ENCODE peak calls at places on chromosomes 1 and 21, in four cellular contexts. One of them, this sample, is unnamed.

GRCh38 chr1:185338719-185339622 is 21.9 kb upstream of the IVNS1ABP start:
- DNase-seq in cardiac fibroblast: peak; percentile 33
- DNase-seq in GM06990: peak; percentile 67
- DNase-seq in MM.1S: peak; percentile 80
- DNase-seq in this sample: peak; percentile 40

GRCh38 chr1:158285756-158286241 is 3.9 kb upstream of the CD1C start:
- DNase-seq in cardiac fibroblast: no peak
- DNase-seq in GM06990: peak; percentile 74
- DNase-seq in MM.1S: no peak
- DNase-seq in this sample: peak; percentile 49

GRCh38 chr1:3105167-3105863 is 36.3 kb downstream of the PRDM16 start:
- DNase-seq in cardiac fibroblast: no peak
- DNase-seq in GM06990: no peak
- DNase-seq in MM.1S: no peak
- DNase-seq in this sample: no peak

GRCh38 chr1:154747841-154748766 is 122.0 kb downstream of the KCNN3 start:
- DNase-seq in cardiac fibroblast: no peak
- DNase-seq in GM06990: peak; percentile 61
- DNase-seq in MM.1S: peak; percentile 96
- DNase-seq in this sample: peak; percentile 84

GRCh38 chr1:229434641-229435051 is 752 bp upstream of the ACTA1 start:
- DNase-seq in cardiac fibroblast: no peak
- DNase-seq in GM06990: no peak
- DNase-seq in MM.1S: no peak
- DNase-seq in this sample: no peak

GRCh38 chr21:43574741-43575465 is 84.4 kb downstream of the HSF2BP start:
- DNase-seq in cardiac fibroblast: no peak
- DNase-seq in GM06990: no peak
- DNase-seq in MM.1S: no peak
- DNase-seq in this sample: no peak

GRCh38 chr1:167578935-167579521 is 25.5 kb upstream of the CREG1 start:
- DNase-seq in cardiac fibroblast: no peak
- DNase-seq in GM06990: no peak
- DNase-seq in MM.1S: no peak
- DNase-seq in this sample: no peak

GRCh38 chr1:6101826-6102225 is 56.1 kb downstream of the KCNAB2 start:
- DNase-seq in cardiac fibroblast: no peak
- DNase-seq in GM06990: no peak
- DNase-seq in MM.1S: no peak
- DNase-seq in this sample: no peak

GRCh38 chr1:225977937-225978748 is 21.0 kb downstream of the SDE2 start:
- DNase-seq in cardiac fibroblast: no peak
- DNase-seq in GM06990: no peak
- DNase-seq in MM.1S: no peak
- DNase-seq in this sample: peak; percentile 67

GRCh38 chr1:31730336-31731048 is 26.7 kb upstream of the COL16A1 start:
- DNase-seq in cardiac fibroblast: no peak
- DNase-seq in GM06990: no peak
- DNase-seq in MM.1S: no peak
- DNase-seq in this sample: no peak

GRCh38 chr1:115531806-115532359 is 109.9 kb upstream of the VANGL1 start:
- DNase-seq in cardiac fibroblast: peak; percentile 41
- DNase-seq in GM06990: no peak
- DNase-seq in MM.1S: no peak
- DNase-seq in this sample: no peak

GRCh38 chr1:157090196-157090647 is 9.4 kb downstream of the ETV3L start:
- DNase-seq in cardiac fibroblast: peak; percentile 92
- DNase-seq in GM06990: peak; percentile 45
- DNase-seq in MM.1S: peak; percentile 87
- DNase-seq in this sample: peak; percentile 87

GRCh38 chr21:29238052-29238966 is 60.4 kb upstream of the BACH1 start:
- DNase-seq in cardiac fibroblast: peak; percentile 35
- DNase-seq in GM06990: no peak
- DNase-seq in MM.1S: no peak
- DNase-seq in this sample: no peak

GRCh38 chr1:44812822-44813543 is 4.7 kb downstream of the BTBD19 start:
- DNase-seq in cardiac fibroblast: no peak
- DNase-seq in GM06990: no peak
- DNase-seq in MM.1S: no peak
- DNase-seq in this sample: no peak

GRCh38 chr1:64623750-64624445 is 121.0 kb upstream of the RAVER2 start:
- DNase-seq in cardiac fibroblast: peak; percentile 26
- DNase-seq in GM06990: no peak
- DNase-seq in MM.1S: no peak
- DNase-seq in this sample: no peak

GRCh38 chr1:158649052-158649451 is 37.5 kb downstream of the SPTA1 start:
- DNase-seq in cardiac fibroblast: no peak
- DNase-seq in GM06990: no peak
- DNase-seq in MM.1S: peak; percentile 45
- DNase-seq in this sample: peak; percentile 9

GRCh38 chr1:164382384-164382783 is 176.6 kb upstream of the PBX1 start:
- DNase-seq in cardiac fibroblast: no peak
- DNase-seq in GM06990: no peak
- DNase-seq in MM.1S: no peak
- DNase-seq in this sample: no peak

GRCh38 chr1:113138778-113139177 is 65.8 kb downstream of the LRIG2 start:
- DNase-seq in cardiac fibroblast: no peak
- DNase-seq in GM06990: no peak
- DNase-seq in MM.1S: no peak
- DNase-seq in this sample: no peak

GRCh38 chr1:29674625-29675326 is 438.5 kb downstream of the PTPRU start:
- DNase-seq in cardiac fibroblast: no peak
- DNase-seq in GM06990: no peak
- DNase-seq in MM.1S: no peak
- DNase-seq in this sample: no peak

GRCh38 chr21:16514316-16514715 is 784.5 kb downstream of the USP25 start:
- DNase-seq in cardiac fibroblast: no peak
- DNase-seq in GM06990: no peak
- DNase-seq in MM.1S: no peak
- DNase-seq in this sample: no peak

GRCh38 chr1:6359568-6360496 is 33.7 kb downstream of the ACOT7 start:
- DNase-seq in cardiac fibroblast: peak; percentile 86
- DNase-seq in GM06990: peak; percentile 72
- DNase-seq in MM.1S: peak; percentile 87
- DNase-seq in this sample: peak; percentile 82

GRCh38 chr1:975896-976683 is 5.8 kb downstream of the PERM1 start:
- DNase-seq in cardiac fibroblast: peak; percentile 61
- DNase-seq in GM06990: peak; percentile 63
- DNase-seq in MM.1S: peak; percentile 43
- DNase-seq in this sample: peak; percentile 81

GRCh38 chr1:18482721-18483425 is 2.1 kb downstream of the KLHDC7A start:
- DNase-seq in cardiac fibroblast: no peak
- DNase-seq in GM06990: no peak
- DNase-seq in MM.1S: no peak
- DNase-seq in this sample: no peak

GRCh38 chr1:192852548-192852947 is 43.7 kb downstream of the RGS2 start:
- DNase-seq in cardiac fibroblast: no peak
- DNase-seq in GM06990: no peak
- DNase-seq in MM.1S: no peak
- DNase-seq in this sample: no peak

GRCh38 chr21:33270986-33271385 is 4.8 kb downstream of the IL10RB start:
- DNase-seq in cardiac fibroblast: no peak
- DNase-seq in GM06990: no peak
- DNase-seq in MM.1S: no peak
- DNase-seq in this sample: no peak

GRCh38 chr1:115474166-115474565 is 136.1 kb upstream of the NGF start:
- DNase-seq in cardiac fibroblast: no peak
- DNase-seq in GM06990: no peak
- DNase-seq in MM.1S: no peak
- DNase-seq in this sample: no peak

GRCh38 chr1:225857256-225857655 is 24.9 kb downstream of the TMEM63A start:
- DNase-seq in cardiac fibroblast: no peak
- DNase-seq in GM06990: no peak
- DNase-seq in MM.1S: no peak
- DNase-seq in this sample: no peak

GRCh38 chr1:225658041-225658440 is 5.1 kb upstream of the ENAH start:
- DNase-seq in cardiac fibroblast: no peak
- DNase-seq in GM06990: no peak
- DNase-seq in MM.1S: no peak
- DNase-seq in this sample: no peak

GRCh38 chr1:8090241-8090702 is 64.2 kb upstream of the ERRFI1 start:
- DNase-seq in cardiac fibroblast: peak; percentile 93
- DNase-seq in GM06990: no peak
- DNase-seq in MM.1S: no peak
- DNase-seq in this sample: no peak

GRCh38 chr1:167473761-167474160 is 44.6 kb downstream of the CD247 start:
- DNase-seq in cardiac fibroblast: no peak
- DNase-seq in GM06990: no peak
- DNase-seq in MM.1S: no peak
- DNase-seq in this sample: no peak

GRCh38 chr1:198124665-198125064 is 32.1 kb upstream of the NEK7 start:
- DNase-seq in cardiac fibroblast: no peak
- DNase-seq in GM06990: no peak
- DNase-seq in MM.1S: no peak
- DNase-seq in this sample: no peak

DNA sequence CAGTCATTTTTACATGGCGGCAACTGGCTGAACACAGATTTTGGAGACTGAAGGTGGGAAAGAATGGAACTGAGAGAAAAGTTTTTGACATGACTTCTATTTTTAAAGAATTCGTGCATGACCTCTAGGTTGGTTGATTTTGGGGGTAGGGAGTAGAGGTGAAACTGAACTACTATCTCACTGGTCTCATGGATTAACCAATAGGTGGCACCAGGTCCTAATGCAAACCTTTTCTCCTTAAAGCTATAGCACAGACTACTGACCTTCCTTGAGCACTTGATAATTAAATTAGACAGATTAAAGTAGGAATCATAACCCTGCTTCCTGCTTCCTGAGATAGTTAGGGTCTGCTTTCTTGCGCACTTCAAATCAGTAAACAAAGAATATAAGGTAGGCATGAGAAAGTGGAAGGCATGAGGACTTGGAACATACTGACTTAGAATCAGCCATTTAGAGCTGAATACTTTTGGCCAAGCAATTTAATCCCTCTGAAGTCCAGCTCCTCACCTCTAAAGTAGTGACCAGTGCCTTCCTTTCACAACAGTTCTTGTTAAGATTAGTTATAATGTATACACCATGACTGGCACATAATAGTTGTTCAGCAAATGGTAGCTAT is 206.0 kb downstream of the CENPF start:
- DNase-seq in cardiac fibroblast: peak; percentile 61
- DNase-seq in GM06990: no peak
- DNase-seq in MM.1S: no peak
- DNase-seq in this sample: no peak
- TF ChIP-seq CTCF in cardiac fibroblast: peak; percentile 47
- TF ChIP-seq CTCF in GM06990: peak; percentile 25
- TF ChIP-seq CTCF in MM.1S: peak; percentile 30
- TF ChIP-seq CTCF in this sample: no peak

DNA sequence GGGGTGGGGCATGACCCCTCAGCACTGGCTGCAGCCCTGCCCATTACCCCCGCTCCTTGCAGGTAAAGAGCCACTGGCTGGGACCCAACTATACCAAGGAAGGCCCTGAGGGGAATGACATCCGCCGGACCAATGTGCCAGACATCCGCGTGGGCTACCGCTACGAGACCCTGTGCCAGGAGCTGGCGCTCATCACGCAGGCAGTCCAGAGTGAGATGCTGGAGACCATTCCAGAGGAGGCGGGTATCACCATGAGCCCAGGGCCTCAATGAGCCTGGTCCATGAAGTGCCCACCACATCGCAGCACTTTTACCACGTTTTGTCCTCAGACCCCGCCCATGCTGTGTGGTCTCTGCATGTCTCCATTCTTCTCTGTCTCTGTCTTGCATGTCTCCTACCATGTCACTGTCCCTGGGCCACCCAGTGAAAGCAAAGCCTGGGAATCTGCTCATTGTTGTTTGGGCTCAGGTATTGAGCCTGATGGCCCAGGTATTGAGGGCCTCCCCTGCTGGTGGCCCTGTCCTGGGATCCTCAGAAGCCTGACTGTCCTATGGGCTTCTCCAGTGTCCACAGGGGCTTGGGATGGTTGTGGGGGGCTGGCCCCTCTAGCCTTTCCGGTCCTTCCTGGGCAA is 11.4 kb downstream of the AMPD2 start:
- DNase-seq in cardiac fibroblast: no peak
- DNase-seq in GM06990: no peak
- DNase-seq in MM.1S: no peak
- DNase-seq in this sample: peak; percentile 11
- TF ChIP-seq CTCF in cardiac fibroblast: no peak
- TF ChIP-seq CTCF in GM06990: no peak
- TF ChIP-seq CTCF in MM.1S: no peak
- TF ChIP-seq CTCF in this sample: no peak

GRCh38 chr21:22343303-22343702 is 1345.1 kb downstream of the NCAM2 start:
- DNase-seq in cardiac fibroblast: no peak
- DNase-seq in GM06990: no peak
- DNase-seq in MM.1S: no peak
- DNase-seq in this sample: no peak

GRCh38 chr21:22342855-22343254 is 1344.6 kb downstream of the NCAM2 start:
- DNase-seq in cardiac fibroblast: no peak
- DNase-seq in GM06990: no peak
- DNase-seq in MM.1S: peak; percentile 28
- DNase-seq in this sample: no peak

GRCh38 chr21:22346576-22346975 is 1348.4 kb downstream of the NCAM2 start:
- DNase-seq in cardiac fibroblast: no peak
- DNase-seq in GM06990: no peak
- DNase-seq in MM.1S: no peak
- DNase-seq in this sample: no peak

GRCh38 chr21:22343721-22344120 is 1345.5 kb downstream of the NCAM2 start:
- DNase-seq in cardiac fibroblast: no peak
- DNase-seq in GM06990: no peak
- DNase-seq in MM.1S: no peak
- DNase-seq in this sample: no peak

GRCh38 chr21:22345624-22346023 is 1347.4 kb downstream of the NCAM2 start:
- DNase-seq in cardiac fibroblast: no peak
- DNase-seq in GM06990: no peak
- DNase-seq in MM.1S: no peak
- DNase-seq in this sample: no peak
- TF ChIP-seq CTCF in cardiac fibroblast: no peak
- TF ChIP-seq CTCF in GM06990: no peak
- TF ChIP-seq CTCF in MM.1S: no peak
- TF ChIP-seq CTCF in this sample: no peak

GRCh38 chr1:70143052-70143659 is 62.2 kb downstream of the LRRC40 start:
- DNase-seq in cardiac fibroblast: peak; percentile 64
- DNase-seq in GM06990: no peak
- DNase-seq in MM.1S: no peak
- DNase-seq in this sample: no peak
- TF ChIP-seq CTCF in cardiac fibroblast: peak; percentile 29
- TF ChIP-seq CTCF in GM06990: no peak
- TF ChIP-seq CTCF in MM.1S: no peak
- TF ChIP-seq CTCF in this sample: no peak

This sample was measured in GM10248.